ENCODE peak calls at places on chromosomes 12 and 14, in eight cellular contexts. One of them, this sample, is unnamed.

GRCh38 chr12:105622220-105622619 is 291.7 kb downstream of the C12orf75 start:
- DNase-seq in foreskin fibroblast: no peak
- DNase-seq in GM12878: no peak
- DNase-seq in breast epithelium: no peak
- DNase-seq in mucosa of descending colon: no peak
- DNase-seq in GM20000: no peak
- DNase-seq in choroid plexus epithelial cell: peak
- DNase-seq in MCF 10A: no peak
- DNase-seq in this sample: no peak

GRCh38 chr12:78316150-78316549 is 485.5 kb downstream of the NAV3 start:
- DNase-seq in breast epithelium: no peak
- DNase-seq in choroid plexus epithelial cell: no peak
- DNase-seq in GM12878: no peak
- DNase-seq in mucosa of descending colon: no peak
- DNase-seq in MCF 10A: no peak
- DNase-seq in foreskin fibroblast: no peak
- DNase-seq in GM20000: no peak
- DNase-seq in this sample: no peak

GRCh38 chr14:84129028-84129427 is 1400.9 kb upstream of the FLRT2 start:
- DNase-seq in breast epithelium: no peak
- DNase-seq in GM20000: no peak
- DNase-seq in MCF 10A: no peak
- DNase-seq in GM12878: no peak
- DNase-seq in foreskin fibroblast: no peak
- DNase-seq in choroid plexus epithelial cell: no peak
- DNase-seq in mucosa of descending colon: no peak
- DNase-seq in this sample: no peak

GRCh38 chr14:64724578-64724930 is 20.3 kb downstream of the PLEKHG3 start:
- DNase-seq in foreskin fibroblast: no peak
- DNase-seq in breast epithelium: no peak
- DNase-seq in mucosa of descending colon: peak
- DNase-seq in MCF 10A: no peak
- DNase-seq in GM20000: no peak
- DNase-seq in choroid plexus epithelial cell: no peak
- DNase-seq in GM12878: no peak
- DNase-seq in this sample: no peak

GRCh38 chr12:53483979-53484377 is 15.3 kb downstream of the MAP3K12 start:
- DNase-seq in foreskin fibroblast: no peak
- DNase-seq in breast epithelium: no peak
- DNase-seq in MCF 10A: no peak
- DNase-seq in GM20000: no peak
- DNase-seq in choroid plexus epithelial cell: no peak
- DNase-seq in GM12878: no peak
- DNase-seq in mucosa of descending colon: no peak
- DNase-seq in this sample: no peak

GRCh38 chr12:69397978-69398377 is 38.4 kb downstream of the YEATS4 start:
- DNase-seq in breast epithelium: no peak
- DNase-seq in GM12878: no peak
- DNase-seq in MCF 10A: no peak
- DNase-seq in choroid plexus epithelial cell: peak
- DNase-seq in GM20000: no peak
- DNase-seq in mucosa of descending colon: no peak
- DNase-seq in foreskin fibroblast: no peak
- DNase-seq in this sample: no peak

GRCh38 chr14:93086441-93087055 is 29.2 kb downstream of the ITPK1 start:
- DNase-seq in foreskin fibroblast: peak
- DNase-seq in MCF 10A: no peak
- DNase-seq in choroid plexus epithelial cell: no peak
- DNase-seq in mucosa of descending colon: no peak
- DNase-seq in GM12878: peak
- DNase-seq in GM20000: peak
- DNase-seq in breast epithelium: no peak
- DNase-seq in this sample: no peak

GRCh38 chr12:2378835-2379330 is 326.1 kb downstream of the CACNA1C start:
- DNase-seq in GM20000: peak
- DNase-seq in foreskin fibroblast: no peak
- DNase-seq in choroid plexus epithelial cell: no peak
- DNase-seq in GM12878: peak
- DNase-seq in MCF 10A: no peak
- DNase-seq in mucosa of descending colon: no peak
- DNase-seq in breast epithelium: no peak
- DNase-seq in this sample: no peak

GRCh38 chr12:114213055-114213561 is 192.8 kb downstream of the TBX5 start:
- DNase-seq in MCF 10A: peak
- DNase-seq in foreskin fibroblast: no peak
- DNase-seq in mucosa of descending colon: no peak
- DNase-seq in breast epithelium: no peak
- DNase-seq in GM20000: no peak
- DNase-seq in choroid plexus epithelial cell: no peak
- DNase-seq in GM12878: no peak
- DNase-seq in this sample: no peak

GRCh38 chr12:12521044-12521485 is 41.6 kb downstream of the DUSP16 start:
- DNase-seq in foreskin fibroblast: no peak
- DNase-seq in choroid plexus epithelial cell: no peak
- DNase-seq in mucosa of descending colon: no peak
- DNase-seq in GM20000: no peak
- DNase-seq in GM12878: no peak
- DNase-seq in MCF 10A: no peak
- DNase-seq in breast epithelium: no peak
- DNase-seq in this sample: no peak

GRCh38 chr14:66610154-66610563 is 102.2 kb downstream of the GPHN start:
- DNase-seq in MCF 10A: peak
- DNase-seq in breast epithelium: no peak
- DNase-seq in foreskin fibroblast: peak
- DNase-seq in GM20000: no peak
- DNase-seq in GM12878: no peak
- DNase-seq in mucosa of descending colon: no peak
- DNase-seq in choroid plexus epithelial cell: peak
- DNase-seq in this sample: no peak
- TF ChIP-seq CTCF in MCF 10A: peak
- TF ChIP-seq CTCF in breast epithelium: no peak
- TF ChIP-seq CTCF in foreskin fibroblast: no peak
- TF ChIP-seq CTCF in GM20000: no peak
- TF ChIP-seq CTCF in GM12878: peak
- TF ChIP-seq CTCF in mucosa of descending colon: no peak
- TF ChIP-seq CTCF in choroid plexus epithelial cell: peak
- TF ChIP-seq CTCF in this sample: peak

GRCh38 chr14:68509188-68509953 is 283.5 kb downstream of the ZFP36L1 start:
- DNase-seq in GM20000: no peak
- DNase-seq in breast epithelium: no peak
- DNase-seq in choroid plexus epithelial cell: peak
- DNase-seq in MCF 10A: no peak
- DNase-seq in mucosa of descending colon: no peak
- DNase-seq in foreskin fibroblast: no peak
- DNase-seq in GM12878: no peak
- DNase-seq in this sample: no peak

GRCh38 chr14:68511727-68512047 is 281.2 kb downstream of the ZFP36L1 start:
- DNase-seq in GM20000: no peak
- DNase-seq in GM12878: no peak
- DNase-seq in choroid plexus epithelial cell: no peak
- DNase-seq in mucosa of descending colon: no peak
- DNase-seq in foreskin fibroblast: no peak
- DNase-seq in MCF 10A: no peak
- DNase-seq in breast epithelium: no peak
- DNase-seq in this sample: no peak

GRCh38 chr14:68510201-68510600 is 282.7 kb downstream of the ZFP36L1 start:
- DNase-seq in choroid plexus epithelial cell: no peak
- DNase-seq in foreskin fibroblast: peak
- DNase-seq in breast epithelium: no peak
- DNase-seq in GM12878: no peak
- DNase-seq in MCF 10A: no peak
- DNase-seq in mucosa of descending colon: no peak
- DNase-seq in GM20000: no peak
- DNase-seq in this sample: peak

GRCh38 chr14:68512088-68512487 is 280.8 kb downstream of the ZFP36L1 start:
- DNase-seq in GM20000: no peak
- DNase-seq in breast epithelium: no peak
- DNase-seq in foreskin fibroblast: peak
- DNase-seq in GM12878: no peak
- DNase-seq in mucosa of descending colon: no peak
- DNase-seq in choroid plexus epithelial cell: no peak
- DNase-seq in MCF 10A: no peak
- DNase-seq in this sample: peak

DNA sequence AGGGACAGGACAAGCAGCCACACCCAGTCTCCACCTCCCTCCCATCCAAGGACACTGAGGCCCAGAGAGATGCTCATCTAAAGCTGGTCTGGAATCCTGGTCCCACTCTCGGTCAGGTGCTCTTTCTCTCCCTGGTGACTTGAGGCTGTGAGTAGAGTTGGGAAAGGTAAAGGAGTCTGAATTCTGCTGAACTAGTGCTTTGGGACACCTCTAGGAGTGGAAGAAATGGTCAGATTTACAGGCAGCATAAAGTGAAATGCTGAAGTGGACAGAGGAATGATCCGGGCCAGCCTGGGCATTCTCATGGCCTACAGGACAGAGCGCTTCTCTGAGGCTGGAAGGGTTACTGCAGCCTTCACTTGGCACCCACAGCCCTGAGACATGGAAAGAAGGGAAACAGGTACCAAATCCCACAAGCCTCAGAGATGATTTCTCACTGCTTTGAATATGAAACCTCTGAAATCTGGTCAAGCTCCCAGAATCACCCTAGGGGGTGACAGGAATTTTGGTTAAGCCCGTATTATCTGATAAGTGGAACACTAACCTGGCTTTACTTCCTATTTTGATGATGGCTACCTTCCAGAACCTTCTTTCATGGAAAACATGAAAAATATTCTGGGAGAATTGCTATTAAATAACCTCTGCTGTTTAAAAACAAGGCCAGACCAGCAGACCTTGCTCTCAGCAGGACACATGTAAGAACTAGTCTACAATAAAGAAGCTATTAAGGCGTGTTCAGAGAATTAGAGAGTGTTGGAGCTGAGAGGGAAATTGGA is 281.7 kb downstream of the ZFP36L1 start:
- DNase-seq in choroid plexus epithelial cell: peak
- DNase-seq in mucosa of descending colon: no peak
- DNase-seq in GM12878: no peak
- DNase-seq in foreskin fibroblast: no peak
- DNase-seq in GM20000: no peak
- DNase-seq in MCF 10A: no peak
- DNase-seq in breast epithelium: no peak
- DNase-seq in this sample: no peak
- TF ChIP-seq CTCF in choroid plexus epithelial cell: peak
- TF ChIP-seq CTCF in mucosa of descending colon: no peak
- TF ChIP-seq CTCF in GM12878: no peak
- TF ChIP-seq CTCF in foreskin fibroblast: no peak
- TF ChIP-seq CTCF in GM20000: no peak
- TF ChIP-seq CTCF in MCF 10A: no peak
- TF ChIP-seq CTCF in breast epithelium: peak
- TF ChIP-seq CTCF in this sample: peak

DNA sequence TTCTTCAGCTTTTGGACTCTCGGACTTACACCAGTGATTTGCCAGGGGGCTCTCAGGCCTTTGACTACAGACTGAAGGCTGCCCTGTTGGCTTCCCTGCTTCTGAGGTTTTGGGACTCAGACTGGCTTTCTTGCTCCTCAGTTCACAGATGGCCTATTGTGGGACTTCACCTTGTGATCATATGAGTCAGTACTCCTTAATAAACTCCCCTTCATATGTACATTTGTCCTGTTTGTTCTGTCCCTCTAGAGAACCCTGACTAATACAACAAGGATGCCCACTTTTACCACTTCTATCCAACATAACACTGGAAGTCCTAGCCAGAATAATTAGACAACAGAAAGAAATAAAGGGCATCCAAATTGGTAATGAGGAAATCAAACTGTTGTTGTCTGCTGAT is 62.9 kb upstream of the KRAS start:
- DNase-seq in MCF 10A: no peak
- DNase-seq in GM20000: no peak
- DNase-seq in breast epithelium: no peak
- DNase-seq in GM12878: no peak
- DNase-seq in choroid plexus epithelial cell: no peak
- DNase-seq in foreskin fibroblast: peak
- DNase-seq in mucosa of descending colon: no peak
- DNase-seq in this sample: no peak
- TF ChIP-seq CTCF in MCF 10A: no peak
- TF ChIP-seq CTCF in GM20000: no peak
- TF ChIP-seq CTCF in breast epithelium: no peak
- TF ChIP-seq CTCF in GM12878: no peak
- TF ChIP-seq CTCF in choroid plexus epithelial cell: no peak
- TF ChIP-seq CTCF in foreskin fibroblast: no peak
- TF ChIP-seq CTCF in mucosa of descending colon: no peak
- TF ChIP-seq CTCF in this sample: no peak

GRCh38 chr12:6752181-6752930 is 585 bp downstream of the MLF2 start:
- DNase-seq in mucosa of descending colon: no peak
- DNase-seq in GM20000: no peak
- DNase-seq in foreskin fibroblast: peak
- DNase-seq in GM12878: no peak
- DNase-seq in choroid plexus epithelial cell: peak
- DNase-seq in breast epithelium: no peak
- DNase-seq in MCF 10A: peak
- DNase-seq in this sample: no peak
- TF ChIP-seq CTCF in mucosa of descending colon: no peak
- TF ChIP-seq CTCF in GM20000: no peak
- TF ChIP-seq CTCF in foreskin fibroblast: peak
- TF ChIP-seq CTCF in GM12878: no peak
- TF ChIP-seq CTCF in choroid plexus epithelial cell: peak
- TF ChIP-seq CTCF in breast epithelium: no peak
- TF ChIP-seq CTCF in MCF 10A: no peak
- TF ChIP-seq CTCF in this sample: peak

GRCh38 chr12:125185740-125186470 is 120.7 kb downstream of the AACS start:
- DNase-seq in GM20000: peak
- DNase-seq in mucosa of descending colon: peak
- DNase-seq in choroid plexus epithelial cell: peak
- DNase-seq in breast epithelium: no peak
- DNase-seq in MCF 10A: peak
- DNase-seq in GM12878: no peak
- DNase-seq in foreskin fibroblast: peak
- DNase-seq in this sample: peak
- TF ChIP-seq CTCF in GM20000: no peak
- TF ChIP-seq CTCF in mucosa of descending colon: peak
- TF ChIP-seq CTCF in choroid plexus epithelial cell: peak
- TF ChIP-seq CTCF in breast epithelium: no peak
- TF ChIP-seq CTCF in MCF 10A: peak
- TF ChIP-seq CTCF in GM12878: peak
- TF ChIP-seq CTCF in foreskin fibroblast: no peak
- TF ChIP-seq CTCF in this sample: peak